ENCODE peak calls at places on chromosomes 2 and 18, in six cellular contexts. J is stimulated activated CD8-positive, alpha-beta memory T cell treated with anti-CD3 and anti-CD28 coated beads, Interleukin-15, amount 100 ng/mL, for 4 hours; O is epithelial cell of esophagus; L is GOT3; D is esophagus muscularis mucosa; R is upper lobe of right lung. T is an unnamed sample.

GRCh38 chr2:23404426-23404825 is 19.4 kb downstream of the KLHL29 start:
- DNase-seq in J (no peak), O (peak), L (no peak), D (no peak), R (no peak), T (no peak)

GRCh38 chr2:135130751-135131150 is 78.7 kb downstream of the RAB3GAP1 start:
- DNase-seq in J (no peak), O (no peak), L (no peak), D (no peak), R (no peak), T (no peak)

GRCh38 chr18:23451491-23451890 is 1.6 kb upstream of the RIOK3 start:
- DNase-seq in J (no peak), O (no peak), L (no peak), D (no peak), R (no peak), T (no peak)

GRCh38 chr18:427005-427404 is 73.5 kb downstream of the COLEC12 start:
- DNase-seq in J (no peak), O (no peak), L (no peak), D (no peak), R (no peak), T (no peak)

GRCh38 chr2:18046558-18046957 is 168.1 kb downstream of the KCNS3 start:
- DNase-seq in J (no peak), O (peak), L (no peak), D (no peak), R (no peak), T (no peak)

GRCh38 chr18:12426924-12427323 is 19.2 kb downstream of the PRELID3A start:
- DNase-seq in J (no peak), O (no peak), L (no peak), D (no peak), R (no peak), T (no peak)

GRCh38 chr18:36441872-36442271 is 144.4 kb downstream of the FHOD3 start:
- DNase-seq in J (no peak), O (peak), L (no peak), D (no peak), R (no peak), T (no peak)

GRCh38 chr2:30691948-30692828 is 115.1 kb downstream of the CAPN13 start:
- DNase-seq in J (no peak), O (no peak), L (no peak), D (peak), R (no peak), T (no peak)

GRCh38 chr18:55284614-55285013 is 303.4 kb downstream of the TCF4 start:
- DNase-seq in J (no peak), O (no peak), L (no peak), D (no peak), R (no peak), T (no peak)

GRCh38 chr2:179132076-179132475 is 82.1 kb upstream of the CCDC141 start:
- DNase-seq in J (no peak), O (no peak), L (no peak), D (no peak), R (no peak), T (no peak)

GRCh38 chr2:233584210-233584609 is 17.6 kb upstream of the USP40 start:
- DNase-seq in J (no peak), O (no peak), L (no peak), D (no peak), R (no peak), T (no peak)

GRCh38 chr2:189327879-189328351 is 113.4 kb upstream of the WDR75 start:
- DNase-seq in J (no peak), O (no peak), L (no peak), D (no peak), R (no peak), T (no peak)

GRCh38 chr2:118882693-118883336 is 35.4 kb upstream of the EN1 start:
- DNase-seq in J (peak), O (peak), L (no peak), D (peak), R (peak), T (no peak)

GRCh38 chr2:66957677-66958076 is 439.5 kb upstream of the ETAA1 start:
- DNase-seq in J (no peak), O (no peak), L (no peak), D (no peak), R (no peak), T (no peak)

GRCh38 chr2:9492927-9493326 is 18.6 kb downstream of the IAH1 start:
- DNase-seq in J (no peak), O (no peak), L (no peak), D (no peak), R (no peak), T (no peak)

GRCh38 chr2:71379086-71379485 is 47.5 kb downstream of the ZNF638 start:
- DNase-seq in J (no peak), O (peak), L (no peak), D (no peak), R (no peak), T (no peak)

GRCh38 chr2:171342014-171342413 is 91.8 kb downstream of the METTL8 start:
- DNase-seq in J (no peak), O (no peak), L (no peak), D (no peak), R (no peak), T (no peak)

GRCh38 chr2:85277416-85278158 is 50.2 kb downstream of the TGOLN2 start:
- DNase-seq in J (no peak), O (peak), L (no peak), D (no peak), R (no peak), T (no peak)

GRCh38 chr2:73418343-73418742 is 32.7 kb downstream of the ALMS1 start:
- DNase-seq in J (no peak), O (peak), L (no peak), D (no peak), R (peak), T (no peak)

GRCh38 chr2:178910005-178910404 is 102.8 kb upstream of the TTN start:
- DNase-seq in J (no peak), O (peak), L (no peak), D (no peak), R (no peak), T (no peak)

GRCh38 chr2:44623622-44624351 is 262.0 kb downstream of the CAMKMT start:
- DNase-seq in J (no peak), O (no peak), L (no peak), D (no peak), R (no peak), T (no peak)

GRCh38 chr2:233285921-233286320 is 21.7 kb upstream of the SAG start:
- DNase-seq in J (no peak), O (no peak), L (no peak), D (no peak), R (no peak), T (no peak)

GRCh38 chr2:1633092-1633721 is 111.1 kb downstream of the PXDN start:
- DNase-seq in J (no peak), O (peak), L (no peak), D (no peak), R (no peak), T (no peak)

GRCh38 chr2:143474568-143474967 is 345.3 kb downstream of the ARHGAP15 start:
- DNase-seq in J (no peak), O (no peak), L (no peak), D (no peak), R (no peak), T (no peak)

GRCh38 chr18:75223687-75224347 is 13.2 kb downstream of the TSHZ1 start:
- DNase-seq in J (no peak), O (no peak), L (no peak), D (no peak), R (no peak), T (no peak)